ENCODE peak calls at places on chromosomes 7 and 10, in seven cellular contexts. One of them, this sample, is unnamed.

GRCh38 chr7:115603416-115603815 is 427.1 kb downstream of the TFEC start:
- DNase-seq in brain microvascular endothelial cell: no peak
- DNase-seq in progenitor cell of endocrine pancreas: no peak
- DNase-seq in stimulated activated CD4-positive, alpha-beta T cell treated with anti-CD3 and anti-CD28 coated beads, Interleukin-1b, Interleukin-23, amount 100 ng/mL, for 1 hour: no peak
- DNase-seq in Calu3: no peak
- DNase-seq in GDM1: no peak
- DNase-seq in nucleus accumbens: no peak
- DNase-seq in this sample: no peak

GRCh38 chr7:110544199-110544598 is 546.7 kb upstream of the LRRN3 start:
- DNase-seq in brain microvascular endothelial cell: no peak
- DNase-seq in progenitor cell of endocrine pancreas: no peak
- DNase-seq in stimulated activated CD4-positive, alpha-beta T cell treated with anti-CD3 and anti-CD28 coated beads, Interleukin-1b, Interleukin-23, amount 100 ng/mL, for 1 hour: no peak
- DNase-seq in Calu3: no peak
- DNase-seq in GDM1: no peak
- DNase-seq in nucleus accumbens: no peak
- DNase-seq in this sample: no peak

GRCh38 chr10:133191651-133192050 is 31.6 kb downstream of the KNDC1 start:
- DNase-seq in brain microvascular endothelial cell: no peak
- DNase-seq in progenitor cell of endocrine pancreas: no peak
- DNase-seq in stimulated activated CD4-positive, alpha-beta T cell treated with anti-CD3 and anti-CD28 coated beads, Interleukin-1b, Interleukin-23, amount 100 ng/mL, for 1 hour: no peak
- DNase-seq in Calu3: no peak
- DNase-seq in GDM1: no peak
- DNase-seq in nucleus accumbens: no peak
- DNase-seq in this sample: no peak

GRCh38 chr10:32169556-32169955 is 113.3 kb upstream of the KIF5B start:
- DNase-seq in brain microvascular endothelial cell: no peak
- DNase-seq in progenitor cell of endocrine pancreas: no peak
- DNase-seq in stimulated activated CD4-positive, alpha-beta T cell treated with anti-CD3 and anti-CD28 coated beads, Interleukin-1b, Interleukin-23, amount 100 ng/mL, for 1 hour: no peak
- DNase-seq in Calu3: no peak
- DNase-seq in GDM1: no peak
- DNase-seq in nucleus accumbens: no peak
- DNase-seq in this sample: no peak

GRCh38 chr10:32055478-32056135 is 618 bp downstream of the KIF5B start:
- DNase-seq in brain microvascular endothelial cell: peak
- DNase-seq in progenitor cell of endocrine pancreas: peak
- DNase-seq in stimulated activated CD4-positive, alpha-beta T cell treated with anti-CD3 and anti-CD28 coated beads, Interleukin-1b, Interleukin-23, amount 100 ng/mL, for 1 hour: peak
- DNase-seq in Calu3: peak
- DNase-seq in GDM1: peak
- DNase-seq in nucleus accumbens: peak
- DNase-seq in this sample: no peak

GRCh38 chr10:68184546-68184945 is 47.4 kb downstream of the ATOH7 start:
- DNase-seq in brain microvascular endothelial cell: no peak
- DNase-seq in progenitor cell of endocrine pancreas: no peak
- DNase-seq in stimulated activated CD4-positive, alpha-beta T cell treated with anti-CD3 and anti-CD28 coated beads, Interleukin-1b, Interleukin-23, amount 100 ng/mL, for 1 hour: no peak
- DNase-seq in Calu3: no peak
- DNase-seq in GDM1: no peak
- DNase-seq in nucleus accumbens: no peak
- DNase-seq in this sample: no peak

GRCh38 chr10:80155696-80156215 is 23.2 kb downstream of the PLAC9 start:
- DNase-seq in brain microvascular endothelial cell: no peak
- DNase-seq in progenitor cell of endocrine pancreas: no peak
- DNase-seq in stimulated activated CD4-positive, alpha-beta T cell treated with anti-CD3 and anti-CD28 coated beads, Interleukin-1b, Interleukin-23, amount 100 ng/mL, for 1 hour: no peak
- DNase-seq in Calu3: no peak
- DNase-seq in GDM1: no peak
- DNase-seq in nucleus accumbens: no peak
- DNase-seq in this sample: no peak

GRCh38 chr7:84948632-84949031 is 238.2 kb downstream of the SEMA3D start:
- DNase-seq in brain microvascular endothelial cell: no peak
- DNase-seq in progenitor cell of endocrine pancreas: no peak
- DNase-seq in stimulated activated CD4-positive, alpha-beta T cell treated with anti-CD3 and anti-CD28 coated beads, Interleukin-1b, Interleukin-23, amount 100 ng/mL, for 1 hour: no peak
- DNase-seq in Calu3: no peak
- DNase-seq in GDM1: no peak
- DNase-seq in nucleus accumbens: no peak
- DNase-seq in this sample: no peak

GRCh38 chr7:90624128-90624980 is 28.2 kb downstream of the CDK14 start:
- DNase-seq in brain microvascular endothelial cell: no peak
- DNase-seq in progenitor cell of endocrine pancreas: no peak
- DNase-seq in stimulated activated CD4-positive, alpha-beta T cell treated with anti-CD3 and anti-CD28 coated beads, Interleukin-1b, Interleukin-23, amount 100 ng/mL, for 1 hour: no peak
- DNase-seq in Calu3: no peak
- DNase-seq in GDM1: no peak
- DNase-seq in nucleus accumbens: no peak
- DNase-seq in this sample: no peak

GRCh38 chr10:123428302-123428701 is 237.9 kb upstream of the GPR26 start:
- DNase-seq in brain microvascular endothelial cell: no peak
- DNase-seq in progenitor cell of endocrine pancreas: no peak
- DNase-seq in stimulated activated CD4-positive, alpha-beta T cell treated with anti-CD3 and anti-CD28 coated beads, Interleukin-1b, Interleukin-23, amount 100 ng/mL, for 1 hour: no peak
- DNase-seq in Calu3: peak
- DNase-seq in GDM1: no peak
- DNase-seq in nucleus accumbens: no peak
- DNase-seq in this sample: no peak

GRCh38 chr10:102419561-102420442 is 834 bp upstream of the FBXL15 start:
- DNase-seq in brain microvascular endothelial cell: no peak
- DNase-seq in progenitor cell of endocrine pancreas: peak
- DNase-seq in stimulated activated CD4-positive, alpha-beta T cell treated with anti-CD3 and anti-CD28 coated beads, Interleukin-1b, Interleukin-23, amount 100 ng/mL, for 1 hour: no peak
- DNase-seq in Calu3: peak
- DNase-seq in GDM1: peak
- DNase-seq in nucleus accumbens: peak
- DNase-seq in this sample: peak

GRCh38 chr7:100826546-100827329 is 585 bp downstream of the EPHB4 start:
- DNase-seq in brain microvascular endothelial cell: peak
- DNase-seq in progenitor cell of endocrine pancreas: no peak
- DNase-seq in stimulated activated CD4-positive, alpha-beta T cell treated with anti-CD3 and anti-CD28 coated beads, Interleukin-1b, Interleukin-23, amount 100 ng/mL, for 1 hour: no peak
- DNase-seq in Calu3: no peak
- DNase-seq in GDM1: no peak
- DNase-seq in nucleus accumbens: no peak
- DNase-seq in this sample: no peak

GRCh38 chr7:104758504-104758903 is 255.5 kb upstream of the KMT2E start:
- DNase-seq in brain microvascular endothelial cell: no peak
- DNase-seq in progenitor cell of endocrine pancreas: no peak
- DNase-seq in stimulated activated CD4-positive, alpha-beta T cell treated with anti-CD3 and anti-CD28 coated beads, Interleukin-1b, Interleukin-23, amount 100 ng/mL, for 1 hour: no peak
- DNase-seq in Calu3: no peak
- DNase-seq in GDM1: no peak
- DNase-seq in nucleus accumbens: no peak
- DNase-seq in this sample: no peak

GRCh38 chr7:128755816-128756476 is 16.8 kb downstream of the CALU start:
- DNase-seq in brain microvascular endothelial cell: peak
- DNase-seq in progenitor cell of endocrine pancreas: no peak
- DNase-seq in stimulated activated CD4-positive, alpha-beta T cell treated with anti-CD3 and anti-CD28 coated beads, Interleukin-1b, Interleukin-23, amount 100 ng/mL, for 1 hour: no peak
- DNase-seq in Calu3: no peak
- DNase-seq in GDM1: no peak
- DNase-seq in nucleus accumbens: no peak
- DNase-seq in this sample: no peak

GRCh38 chr10:129345763-129346162 is 121.3 kb upstream of the MGMT start:
- DNase-seq in brain microvascular endothelial cell: no peak
- DNase-seq in progenitor cell of endocrine pancreas: no peak
- DNase-seq in stimulated activated CD4-positive, alpha-beta T cell treated with anti-CD3 and anti-CD28 coated beads, Interleukin-1b, Interleukin-23, amount 100 ng/mL, for 1 hour: no peak
- DNase-seq in Calu3: no peak
- DNase-seq in GDM1: no peak
- DNase-seq in nucleus accumbens: no peak
- DNase-seq in this sample: no peak

GRCh38 chr7:47535033-47535703 is 46.7 kb downstream of the TNS3 start:
- DNase-seq in brain microvascular endothelial cell: no peak
- DNase-seq in progenitor cell of endocrine pancreas: no peak
- DNase-seq in stimulated activated CD4-positive, alpha-beta T cell treated with anti-CD3 and anti-CD28 coated beads, Interleukin-1b, Interleukin-23, amount 100 ng/mL, for 1 hour: no peak
- DNase-seq in Calu3: no peak
- DNase-seq in GDM1: no peak
- DNase-seq in nucleus accumbens: no peak
- DNase-seq in this sample: no peak

GRCh38 chr7:150399861-150400778 is 21.0 kb downstream of the ZNF775 start:
- DNase-seq in brain microvascular endothelial cell: peak
- DNase-seq in progenitor cell of endocrine pancreas: no peak
- DNase-seq in stimulated activated CD4-positive, alpha-beta T cell treated with anti-CD3 and anti-CD28 coated beads, Interleukin-1b, Interleukin-23, amount 100 ng/mL, for 1 hour: no peak
- DNase-seq in Calu3: peak
- DNase-seq in GDM1: no peak
- DNase-seq in nucleus accumbens: no peak
- DNase-seq in this sample: no peak